ENCODE peak calls at places on chromosomes 13 and 19, in nine cellular contexts. D is T-helper 2 cell, G is cardiac fibroblast, Q is brain microvascular endothelial cell, F is iris pigment epithelial cell, H is memory B cell, K is GM06990, U is astrocyte of the spinal cord, E is mucosa of gallbladder. Z is an unnamed sample.

GRCh38 chr19:29812080-29812880 is 489 bp downstream of the CCNE1 start:
- DNase-seq in D (peak; percentile 12), G (no peak), Q (no peak), F (no peak), H (peak; percentile 21), K (peak; percentile 35), U (no peak), E (no peak), Z (peak; percentile 25)

GRCh38 chr19:22708983-22709382 is 74.9 kb downstream of the ZNF492 start:
- DNase-seq in D (no peak), G (no peak), Q (no peak), F (no peak), H (no peak), K (no peak), U (no peak), E (no peak), Z (no peak)

GRCh38 chr13:102846261-102847015 is 606 bp downstream of the ERCC5 start:
- DNase-seq in D (no peak), G (peak; percentile 38), Q (peak; percentile 39), F (peak; percentile 55), H (peak; percentile 39), K (peak; percentile 63), U (peak; percentile 39), E (peak; percentile 28), Z (no peak)

GRCh38 chr19:34317311-34317927 is 47.6 kb upstream of the GPI start:
- DNase-seq in D (no peak), G (no peak), Q (no peak), F (peak; percentile 32), H (no peak), K (no peak), U (no peak), E (no peak), Z (no peak)

GRCh38 chr13:59519776-59520175 is 644.0 kb downstream of the DIAPH3 start:
- DNase-seq in D (no peak), G (no peak), Q (peak; percentile 35), F (peak; percentile 22), H (no peak), K (no peak), U (no peak), E (no peak), Z (no peak)

GRCh38 chr13:76725211-76725610 is 161.0 kb downstream of the KCTD12 start:
- DNase-seq in D (no peak), G (peak; percentile 72), Q (peak; percentile 30), F (peak; percentile 77), H (no peak), K (no peak), U (peak; percentile 59), E (no peak), Z (no peak)

GRCh38 chr13:67772807-67773453 is 542.8 kb upstream of the PCDH9 start:
- DNase-seq in D (no peak), G (no peak), Q (no peak), F (no peak), H (no peak), K (peak; percentile 1), U (no peak), E (no peak), Z (no peak)

GRCh38 chr13:76684336-76684735 is 201.9 kb downstream of the KCTD12 start:
- DNase-seq in D (no peak), G (peak; percentile 39), Q (no peak), F (peak; percentile 31), H (no peak), K (no peak), U (peak; percentile 18), E (no peak), Z (no peak)

GRCh38 chr19:47729799-47730520 is 15.4 kb upstream of the NOP53 start:
- DNase-seq in D (no peak), G (peak; percentile 68), Q (no peak), F (no peak), H (no peak), K (no peak), U (no peak), E (peak; percentile 63), Z (peak; percentile 96)

GRCh38 chr19:38592940-38593339 is 24.8 kb downstream of the MAP4K1 start:
- DNase-seq in D (no peak), G (no peak), Q (no peak), F (no peak), H (no peak), K (no peak), U (no peak), E (no peak), Z (no peak)